ENCODE peak calls at places on chromosomes 13 and 19, in four cellular contexts. E is tibial artery, H is endothelial cell of umbilical vein, P is Panc1. Q is an unnamed sample.

GRCh38 chr19:45816236-45817009 is 1.3 kb upstream of the RSPH6A start:
- DNase-seq in P (no peak), E (no peak), H (no peak), Q (no peak)

GRCh38 chr13:98307744-98308524 is 130.9 kb upstream of the RNF113B start:
- DNase-seq in P (no peak), E (no peak), H (no peak), Q (no peak)

GRCh38 chr19:4278460-4278901 is 585 bp upstream of the SHD start:
- DNase-seq in E (no peak), H (no peak), P (no peak), Q (no peak)

GRCh38 chr13:30373727-30374126 is 48.6 kb upstream of the UBE2L5 start:
- DNase-seq in H (no peak), E (peak), P (no peak), Q (no peak)

GRCh38 chr13:60788156-60788829 is 391.3 kb downstream of the TDRD3 start:
- DNase-seq in H (no peak), P (no peak), E (no peak), Q (no peak)

GRCh38 chr13:113291997-113292862 is 4.8 kb upstream of the LAMP1 start:
- DNase-seq in H (peak), E (no peak), P (no peak), Q (no peak)

GRCh38 chr19:32201661-32202060 is 143.7 kb upstream of the ZNF507 start:
- DNase-seq in P (no peak), H (peak), E (peak), Q (no peak)

GRCh38 chr13:45278096-45278645 is 62.8 kb downstream of the TPT1 start:
- DNase-seq in H (peak), P (no peak), E (no peak), Q (no peak)

GRCh38 chr13:100597253-100597652 is 8.7 kb upstream of the GGACT start:
- DNase-seq in P (no peak), E (no peak), H (no peak), Q (no peak)

GRCh38 chr19:38663957-38664502 is 16.6 kb downstream of the ACTN4 start:
- DNase-seq in E (peak), H (no peak), P (no peak), Q (peak)

GRCh38 chr13:79736356-79736755 is 255.4 kb downstream of the NDFIP2 start:
- DNase-seq in P (no peak), H (no peak), E (no peak), Q (no peak)

GRCh38 chr19:36215276-36216171 is 618 bp downstream of the ZNF146 start:
- DNase-seq in P (no peak), H (peak), E (no peak), Q (no peak)

GRCh38 chr13:109427695-109428094 is 358.7 kb downstream of the IRS2 start:
- DNase-seq in P (no peak), H (no peak), E (no peak), Q (no peak)

GRCh38 chr19:32859591-32859990 is 10.0 kb downstream of the SLC7A9 start:
- DNase-seq in P (no peak), H (no peak), E (peak), Q (no peak)

GRCh38 chr19:46585539-46585938 is 15.6 kb upstream of the CALM3 start:
- DNase-seq in H (no peak), P (no peak), E (no peak), Q (no peak)

GRCh38 chr13:43529796-43530195 is 257.0 kb downstream of the ENOX1 start:
- DNase-seq in H (no peak), E (no peak), P (no peak), Q (no peak)

GRCh38 chr19:49579193-49579592 is 1.2 kb downstream of the NOSIP start:
- DNase-seq in H (no peak), E (no peak), P (no peak), Q (no peak)
- H3K4me3 ChIP-seq in H (no peak), E (peak), P (peak), Q (peak)

GRCh38 chr19:17170538-17171297 is 44.4 kb upstream of the USE1 start:
- DNase-seq in E (no peak), H (no peak), P (no peak), Q (no peak)
- H3K27ac ChIP-seq in E (no peak), H (no peak), P (no peak), Q (no peak)

GRCh38 chr13:20938302-20938701 is 35.8 kb upstream of the XPO4 start:
- DNase-seq in E (peak), H (no peak), P (no peak), Q (no peak)
- TF ChIP-seq CTCF in E (no peak), H (no peak), P (no peak), Q (no peak)

GRCh38 chr19:15453091-15453498 is 3.3 kb upstream of the WIZ start:
- DNase-seq in E (no peak), P (no peak), H (peak), Q (no peak)
- H3K4me3 ChIP-seq in E (peak), P (no peak), H (peak), Q (peak)

GRCh38 chr19:35053667-35054293 is 12.3 kb downstream of the HPN start:
- DNase-seq in E (no peak), P (no peak), H (no peak), Q (no peak)
- H3K27ac ChIP-seq in E (no peak), P (no peak), H (no peak), Q (peak)

DNA sequence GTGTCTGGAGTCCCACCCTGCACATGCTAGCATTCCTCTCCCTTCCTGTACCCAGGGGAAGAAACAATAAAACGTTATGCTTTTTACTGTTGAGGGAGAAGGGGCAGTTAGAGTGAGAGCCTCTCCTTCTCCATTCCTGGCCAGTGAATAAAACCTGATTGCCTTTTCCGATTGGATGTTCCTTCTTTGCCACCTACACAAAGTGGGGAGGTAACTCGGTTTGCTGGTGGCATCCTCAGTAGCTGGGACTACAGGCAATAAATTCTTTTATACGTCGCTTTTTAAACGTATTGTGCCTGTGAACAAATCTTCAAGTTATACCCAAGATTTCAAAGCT is 725 bp upstream of the MVB12A start:
- DNase-seq in E (no peak), H (no peak), P (no peak), Q (no peak)
- TF ChIP-seq CTCF in E (no peak), H (no peak), P (no peak), Q (no peak)

DNA sequence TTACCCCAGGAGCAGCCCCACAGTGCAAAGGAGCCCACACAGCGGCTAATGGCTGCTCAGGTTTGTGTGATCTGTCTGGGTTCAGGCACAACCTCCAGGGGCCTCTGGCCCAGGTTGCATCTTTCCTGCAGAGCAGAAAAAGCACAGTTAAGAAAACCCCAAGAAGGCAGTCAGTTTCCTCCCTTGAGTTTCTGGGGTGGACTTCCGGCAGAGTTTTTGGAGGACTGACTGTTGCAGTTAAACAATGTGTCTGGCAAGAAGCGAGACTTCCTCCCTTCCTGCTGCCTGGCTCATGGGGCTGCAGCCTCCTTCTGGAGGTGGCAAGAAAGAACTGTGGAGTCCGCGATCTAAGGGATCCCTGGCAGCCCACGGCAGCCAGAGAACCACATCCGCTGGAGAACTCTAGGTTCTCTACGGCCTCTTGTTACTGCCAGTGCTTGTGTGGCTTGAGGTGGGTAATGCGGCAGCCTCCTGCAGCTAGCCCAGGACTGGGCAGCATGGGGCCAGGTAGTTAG is 114.4 kb downstream of the ZDHHC20 start:
- DNase-seq in H (no peak), E (no peak), P (no peak), Q (no peak)
- H3K4me3 ChIP-seq in H (no peak), E (no peak), P (no peak), Q (no peak)

Q was measured in dorsolateral prefrontal cortex.